ENCODE peak calls at places on chromosomes 5 and 9, in four cellular contexts. One of them, this sample, is unnamed.
A peak's percentile ranks its signal among the peaks of the same experiment; 100 is the strongest.

GRCh38 chr9:121807918-121808278 is 156.5 kb downstream of the DAB2IP start:
- DNase-seq in H9: no peak
- DNase-seq in neuronal stem cell: no peak
- DNase-seq in H1: no peak
- DNase-seq in this sample: no peak

GRCh38 chr5:26003966-26004365 is 1034.4 kb downstream of the CDH9 start:
- DNase-seq in H9: no peak
- DNase-seq in H1: no peak
- DNase-seq in neuronal stem cell: no peak
- DNase-seq in this sample: peak; percentile 2

GRCh38 chr9:136052991-136053756 is 41.9 kb downstream of the NACC2 start:
- DNase-seq in H9: peak; percentile 62
- DNase-seq in neuronal stem cell: no peak
- DNase-seq in H1: no peak
- DNase-seq in this sample: peak; percentile 32

GRCh38 chr9:71767421-71768321 is 642 bp downstream of the CEMIP2 start:
- DNase-seq in H9: no peak
- DNase-seq in H1: no peak
- DNase-seq in neuronal stem cell: peak; percentile 59
- DNase-seq in this sample: peak; percentile 43

GRCh38 chr9:127384901-127385300 is 12.1 kb upstream of the SLC2A8 start:
- DNase-seq in neuronal stem cell: no peak
- DNase-seq in H9: no peak
- DNase-seq in H1: no peak
- DNase-seq in this sample: no peak

GRCh38 chr5:135319928-135320606 is 79.0 kb downstream of the MACROH2A1 start:
- DNase-seq in H1: no peak
- DNase-seq in neuronal stem cell: no peak
- DNase-seq in H9: peak; percentile 55
- DNase-seq in this sample: no peak

GRCh38 chr5:176887252-176887849 is 11.8 kb downstream of the HK3 start:
- DNase-seq in H9: peak; percentile 37
- DNase-seq in neuronal stem cell: no peak
- DNase-seq in H1: no peak
- DNase-seq in this sample: no peak

GRCh38 chr5:172765766-172766286 is 5.2 kb downstream of the DUSP1 start:
- DNase-seq in neuronal stem cell: no peak
- DNase-seq in H1: no peak
- DNase-seq in H9: no peak
- DNase-seq in this sample: peak; percentile 99

GRCh38 chr5:91383956-91384300 is 811 bp upstream of the ARRDC3 start:
- DNase-seq in H9: no peak
- DNase-seq in neuronal stem cell: peak; percentile 23
- DNase-seq in H1: no peak
- DNase-seq in this sample: no peak

GRCh38 chr5:114789773-114790402 is 379.8 kb downstream of the TRIM36 start:
- DNase-seq in neuronal stem cell: peak; percentile 31
- DNase-seq in H1: no peak
- DNase-seq in H9: no peak
- DNase-seq in this sample: peak; percentile 58

GRCh38 chr9:122941560-122942234 is 877 bp downstream of the RABGAP1 start:
- DNase-seq in H9: no peak
- DNase-seq in H1: no peak
- DNase-seq in neuronal stem cell: no peak
- DNase-seq in this sample: peak; percentile 84

GRCh38 chr5:94748212-94748611 is 129.7 kb downstream of the SLF1 start:
- DNase-seq in H1: no peak
- DNase-seq in H9: no peak
- DNase-seq in neuronal stem cell: no peak
- DNase-seq in this sample: no peak

GRCh38 chr5:142013734-142014495 is 1.1 kb upstream of the GNPDA1 start:
- DNase-seq in H9: no peak
- DNase-seq in H1: no peak
- DNase-seq in neuronal stem cell: no peak
- DNase-seq in this sample: peak; percentile 50

GRCh38 chr9:98401140-98402025 is 145.9 kb upstream of the TBC1D2 start:
- DNase-seq in H9: no peak
- DNase-seq in neuronal stem cell: no peak
- DNase-seq in H1: no peak
- DNase-seq in this sample: no peak

GRCh38 chr5:126881821-126882220 is 104.9 kb downstream of the LMNB1 start:
- DNase-seq in H9: no peak
- DNase-seq in neuronal stem cell: no peak
- DNase-seq in H1: no peak
- DNase-seq in this sample: no peak

GRCh38 chr9:71721786-71722295 is 46.5 kb downstream of the CEMIP2 start:
- DNase-seq in neuronal stem cell: no peak
- DNase-seq in H9: no peak
- DNase-seq in H1: no peak
- DNase-seq in this sample: peak; percentile 30

GRCh38 chr9:8855046-8855445 is 1055.5 kb upstream of the DMAC1 start:
- DNase-seq in H9: no peak
- DNase-seq in neuronal stem cell: no peak
- DNase-seq in H1: no peak
- DNase-seq in this sample: peak; percentile 24

GRCh38 chr5:101425345-101425744 is 522.3 kb upstream of the ST8SIA4 start:
- DNase-seq in H1: no peak
- DNase-seq in neuronal stem cell: no peak
- DNase-seq in H9: no peak
- DNase-seq in this sample: peak; percentile 40

GRCh38 chr5:114249838-114250237 is 112.0 kb upstream of the KCNN2 start:
- DNase-seq in neuronal stem cell: no peak
- DNase-seq in H1: no peak
- DNase-seq in H9: no peak
- DNase-seq in this sample: peak; percentile 79

GRCh38 chr9:114487607-114488300 is 17.5 kb downstream of the WHRN start:
- DNase-seq in H1: no peak
- DNase-seq in neuronal stem cell: peak; percentile 81
- DNase-seq in H9: peak; percentile 71
- DNase-seq in this sample: peak; percentile 81

GRCh38 chr9:100811643-100812042 is 216.9 kb upstream of the PLPPR1 start:
- DNase-seq in H1: no peak
- DNase-seq in H9: no peak
- DNase-seq in neuronal stem cell: no peak
- DNase-seq in this sample: no peak

GRCh38 chr5:14186132-14186830 is 43.1 kb downstream of the TRIO start:
- DNase-seq in H9: no peak
- DNase-seq in H1: no peak
- DNase-seq in neuronal stem cell: no peak
- DNase-seq in this sample: peak; percentile 48

GRCh38 chr5:174505621-174506020 is 218.8 kb upstream of the MSX2 start:
- DNase-seq in H1: no peak
- DNase-seq in H9: no peak
- DNase-seq in neuronal stem cell: no peak
- DNase-seq in this sample: no peak

GRCh38 chr9:35603506-35603985 is 1.5 kb upstream of the TESK1 start:
- DNase-seq in H1: no peak
- DNase-seq in H9: no peak
- DNase-seq in neuronal stem cell: no peak
- DNase-seq in this sample: no peak

GRCh38 chr9:133114451-133114885 is 6.6 kb downstream of the RALGDS start:
- DNase-seq in H1: no peak
- DNase-seq in neuronal stem cell: no peak
- DNase-seq in H9: no peak
- DNase-seq in this sample: peak; percentile 58

GRCh38 chr5:42591026-42591425 is 165.6 kb upstream of the CCDC152 start:
- DNase-seq in neuronal stem cell: no peak
- DNase-seq in H9: no peak
- DNase-seq in H1: no peak
- DNase-seq in this sample: peak; percentile 58

GRCh38 chr5:98768160-98769005 is 5.1 kb upstream of the RGMB start:
- DNase-seq in H1: peak; percentile 70
- DNase-seq in neuronal stem cell: peak; percentile 81
- DNase-seq in H9: peak; percentile 89
- DNase-seq in this sample: peak; percentile 78

GRCh38 chr9:61665330-61665751 is 475.5 kb downstream of the SPATA31A7 start:
- DNase-seq in H1: no peak
- DNase-seq in H9: no peak
- DNase-seq in neuronal stem cell: no peak
- DNase-seq in this sample: no peak

GRCh38 chr5:170497311-170498038 is 6.3 kb upstream of the KCNIP1 start:
- DNase-seq in H9: no peak
- DNase-seq in H1: no peak
- DNase-seq in neuronal stem cell: no peak
- DNase-seq in this sample: no peak

GRCh38 chr5:39405489-39405888 is 19.3 kb downstream of the DAB2 start:
- DNase-seq in neuronal stem cell: no peak
- DNase-seq in H9: no peak
- DNase-seq in H1: no peak
- DNase-seq in this sample: peak; percentile 31

GRCh38 chr5:84362061-84362720 is 22.5 kb downstream of the EDIL3 start:
- DNase-seq in H9: no peak
- DNase-seq in neuronal stem cell: no peak
- DNase-seq in H1: no peak
- DNase-seq in this sample: no peak

GRCh38 chr9:96618209-96619108 is 1.2 kb downstream of the CDC14B start:
- DNase-seq in H1: no peak
- DNase-seq in H9: peak; percentile 34
- DNase-seq in neuronal stem cell: no peak
- DNase-seq in this sample: peak; percentile 72

GRCh38 chr5:6719896-6720560 is 6.8 kb downstream of the TENT4A start:
- DNase-seq in neuronal stem cell: no peak
- DNase-seq in H1: no peak
- DNase-seq in H9: no peak
- DNase-seq in this sample: no peak

GRCh38 chr9:92504881-92505280 is 22.6 kb upstream of the ASPN start:
- DNase-seq in neuronal stem cell: no peak
- DNase-seq in H9: no peak
- DNase-seq in H1: no peak
- DNase-seq in this sample: no peak

GRCh38 chr9:126838895-126839294 is 21.5 kb upstream of the ZBTB34 start:
- DNase-seq in H9: no peak
- DNase-seq in neuronal stem cell: no peak
- DNase-seq in H1: no peak
- DNase-seq in this sample: no peak

GRCh38 chr5:139121120-139121519 is 77.0 kb downstream of the SIL1 start:
- DNase-seq in neuronal stem cell: no peak
- DNase-seq in H1: no peak
- DNase-seq in H9: peak; percentile 8
- DNase-seq in this sample: no peak

GRCh38 chr5:139126711-139127111 is 71.5 kb downstream of the SIL1 start:
- DNase-seq in H9: no peak
- DNase-seq in H1: no peak
- DNase-seq in neuronal stem cell: no peak
- DNase-seq in this sample: no peak

GRCh38 chr5:139120521-139120920 is 77.6 kb downstream of the SIL1 start:
- DNase-seq in H1: no peak
- DNase-seq in neuronal stem cell: no peak
- DNase-seq in H9: peak; percentile 20
- DNase-seq in this sample: no peak

GRCh38 chr5:139130217-139130616 is 68.0 kb downstream of the SIL1 start:
- DNase-seq in neuronal stem cell: no peak
- DNase-seq in H1: no peak
- DNase-seq in H9: no peak
- DNase-seq in this sample: no peak

GRCh38 chr5:139124774-139125391 is 73.3 kb downstream of the SIL1 start:
- DNase-seq in H9: no peak
- DNase-seq in H1: no peak
- DNase-seq in neuronal stem cell: no peak
- DNase-seq in this sample: no peak
- H2BK15ac ChIP-seq in H9: no peak overlapping the region
- H2BK15ac ChIP-seq in H1: no peak overlapping the region
- H2BK15ac ChIP-seq in neuronal stem cell: no peak overlapping the region
- H2BK15ac ChIP-seq in this sample: no peak overlapping the region

DNA sequence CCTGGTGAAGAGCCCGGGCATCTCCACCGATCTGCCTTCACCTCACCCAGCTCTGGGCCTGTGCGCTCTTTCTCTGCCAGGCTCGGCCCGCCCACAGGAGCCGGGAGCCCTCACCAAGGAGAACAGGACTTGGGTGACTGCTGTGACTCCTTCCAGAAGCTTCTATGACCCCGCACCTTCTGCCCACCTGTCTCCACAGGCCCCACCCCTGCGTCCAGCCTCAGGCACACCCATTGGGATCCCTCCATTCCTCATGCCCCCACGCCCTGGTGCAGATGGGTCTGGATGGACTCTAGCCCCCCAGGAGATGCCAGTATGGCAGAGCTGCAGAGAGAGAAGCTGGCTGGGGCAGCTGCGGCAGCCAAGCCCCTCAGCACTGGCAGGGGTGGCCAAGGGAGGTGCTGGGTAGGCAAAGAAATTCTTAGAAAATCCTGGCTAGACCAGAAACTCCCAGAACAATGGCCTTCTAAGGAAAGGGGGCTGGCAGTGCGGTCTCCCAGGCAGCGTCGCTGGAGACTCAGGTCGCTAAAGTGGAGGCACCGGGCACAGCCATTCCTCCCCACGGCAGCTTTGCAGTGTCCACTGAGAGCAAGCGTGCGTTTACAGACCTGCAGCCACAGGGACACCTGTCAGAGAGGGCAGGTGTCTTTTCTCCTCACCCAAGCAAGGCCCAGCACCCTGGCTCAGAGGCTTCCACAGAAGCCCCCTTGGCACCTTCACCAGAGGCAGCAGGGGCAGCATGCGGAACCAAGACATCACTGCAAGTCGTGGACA is 17.3 kb downstream of the LPCAT1 start:
- DNase-seq in H9: no peak
- DNase-seq in neuronal stem cell: no peak
- DNase-seq in H1: no peak
- DNase-seq in this sample: no peak
- H2BK15ac ChIP-seq in H9: no peak overlapping the region
- H2BK15ac ChIP-seq in neuronal stem cell: no peak overlapping the region
- H2BK15ac ChIP-seq in H1: no peak overlapping the region
- H2BK15ac ChIP-seq in this sample: no peak overlapping the region

DNA sequence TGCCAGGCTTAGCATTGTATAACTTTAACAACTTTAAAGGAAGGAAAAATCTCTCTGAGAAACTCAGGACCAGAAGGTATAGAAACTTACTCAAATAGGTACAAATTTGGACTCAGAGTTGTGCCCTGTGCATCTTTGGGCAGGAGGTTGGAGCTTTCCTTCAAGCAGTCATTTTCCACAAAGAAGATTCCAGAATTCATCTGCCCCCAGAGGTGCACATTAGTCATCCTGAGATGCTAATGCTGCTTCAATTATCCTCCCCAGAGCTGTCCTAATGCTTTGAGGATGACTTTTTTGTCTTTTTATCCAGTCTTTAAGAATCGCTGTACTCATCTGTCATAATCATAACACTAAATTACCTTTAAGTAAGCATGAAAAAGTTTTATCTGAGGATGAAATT is 243.0 kb upstream of the WWC1 start:
- DNase-seq in neuronal stem cell: no peak
- DNase-seq in H1: no peak
- DNase-seq in H9: no peak
- DNase-seq in this sample: no peak
- H2BK15ac ChIP-seq in neuronal stem cell: no peak overlapping the region
- H2BK15ac ChIP-seq in H1: no peak overlapping the region
- H2BK15ac ChIP-seq in H9: no peak overlapping the region
- H2BK15ac ChIP-seq in this sample: no peak overlapping the region

GRCh38 chr9:134970719-134971118 is 53.0 kb upstream of the FCN1 start:
- DNase-seq in neuronal stem cell: no peak
- DNase-seq in H9: no peak
- DNase-seq in H1: no peak
- DNase-seq in this sample: no peak
- H2BK15ac ChIP-seq in neuronal stem cell: no peak overlapping the region
- H2BK15ac ChIP-seq in H9: no peak overlapping the region
- H2BK15ac ChIP-seq in H1: no peak overlapping the region
- H2BK15ac ChIP-seq in this sample: no peak overlapping the region